ENCODE peak calls at places on chromosomes 6 and 20, in six cellular contexts. N, O, V, H, Q and Y are unnamed samples.

GRCh38 chr6:79073888-79074287 is 4.2 kb downstream of the PHIP start:
- DNase-seq in N (no peak), O (no peak), V (no peak), H (no peak), Q (no peak), Y (no peak)

GRCh38 chr6:170584954-170585498 is 589 bp upstream of the PDCD2 start:
- DNase-seq in N (peak; percentile 18), O (no peak), V (no peak), H (peak; percentile 70), Q (no peak), Y (no peak)

GRCh38 chr6:30876039-30876730 is 8.1 kb upstream of the DDR1 start:
- DNase-seq in N (peak; percentile 58), O (no peak), V (no peak), H (no peak), Q (no peak), Y (no peak)

GRCh38 chr6:127963495-127963894 is 62.6 kb upstream of the THEMIS start:
- DNase-seq in N (no peak), O (no peak), V (no peak), H (no peak), Q (no peak), Y (no peak)

GRCh38 chr6:148700713-148701392 is 46.0 kb upstream of the UST start:
- DNase-seq in N (peak; percentile 32), O (no peak), V (peak; percentile 14), H (no peak), Q (no peak), Y (no peak)

GRCh38 chr6:51660767-51661166 is 426.6 kb downstream of the PKHD1 start:
- DNase-seq in N (no peak), O (no peak), V (no peak), H (no peak), Q (no peak), Y (no peak)

GRCh38 chr6:10082385-10082784 is 332.5 kb downstream of the TFAP2A start:
- DNase-seq in N (no peak), O (no peak), V (no peak), H (no peak), Q (no peak), Y (no peak)

GRCh38 chr6:108737594-108738546 is 110.4 kb upstream of the ARMC2 start:
- DNase-seq in N (peak; percentile 29), O (no peak), V (no peak), H (peak; percentile 99), Q (peak; percentile 54), Y (no peak)

GRCh38 chr20:17466641-17467040 is 64.5 kb downstream of the BFSP1 start:
- DNase-seq in N (no peak), O (no peak), V (no peak), H (no peak), Q (no peak), Y (no peak)

GRCh38 chr20:17229256-17229655 is 2.4 kb downstream of the PCSK2 start:
- DNase-seq in N (no peak), O (no peak), V (no peak), H (no peak), Q (no peak), Y (no peak)